ENCODE peak calls at places on chromosome 3, in four cellular contexts. D is B cell, B is MG63, J is mesothelial cell of epicardium. W is an unnamed sample.

GRCh38 chr3:69081583-69082262 is 1.6 kb upstream of the UBA3 start:
- DNase-seq in D (no peak), B (no peak), J (no peak), W (no peak)

GRCh38 chr3:132549890-132550578 is 47.0 kb upstream of the ACKR4 start:
- DNase-seq in D (no peak), B (peak), J (no peak), W (no peak)

GRCh38 chr3:172520332-172520831 is 2.8 kb downstream of the TNFSF10 start:
- DNase-seq in D (no peak), B (no peak), J (no peak), W (no peak)

GRCh38 chr3:99648091-99648490 is 9.7 kb downstream of the COL8A1 start:
- DNase-seq in D (no peak), B (peak), J (no peak), W (no peak)

GRCh38 chr3:23832523-23832922 is 26.8 kb downstream of the UBE2E1 start:
- DNase-seq in D (no peak), B (no peak), J (no peak), W (no peak)

GRCh38 chr3:106376016-106376415 is 507.2 kb upstream of the CBLB start:
- DNase-seq in D (no peak), B (no peak), J (no peak), W (no peak)

GRCh38 chr3:194162070-194162678 is 26.2 kb downstream of the HES1 start:
- DNase-seq in D (no peak), B (no peak), J (no peak), W (no peak)

GRCh38 chr3:14261229-14261628 is 82.6 kb downstream of the LSM3 start:
- DNase-seq in D (peak), B (peak), J (peak), W (peak)

W was measured in T1000.